ENCODE peak calls at places on chromosomes 4 and X, in seven cellular contexts. One of them, this sample, is unnamed.

GRCh38 chr4:173735585-173735984 is 205.6 kb upstream of the HAND2 start:
- DNase-seq in transverse colon: no peak
- DNase-seq in lung: no peak
- DNase-seq in adrenal gland: no peak
- DNase-seq in cardiac muscle cell: no peak
- DNase-seq in breast epithelium: no peak
- DNase-seq in suprapubic skin: no peak
- DNase-seq in this sample: no peak

GRCh38 chrX:13112499-13112898 is 68.1 kb upstream of the FAM9C start:
- DNase-seq in transverse colon: no peak
- DNase-seq in lung: no peak
- DNase-seq in adrenal gland: no peak
- DNase-seq in cardiac muscle cell: no peak
- DNase-seq in breast epithelium: no peak
- DNase-seq in suprapubic skin: no peak
- DNase-seq in this sample: no peak

GRCh38 chr4:88533088-88533790 is 9.7 kb upstream of the PYURF start:
- DNase-seq in transverse colon: no peak
- DNase-seq in lung: no peak
- DNase-seq in adrenal gland: no peak
- DNase-seq in cardiac muscle cell: no peak
- DNase-seq in breast epithelium: no peak
- DNase-seq in suprapubic skin: no peak
- DNase-seq in this sample: peak; percentile 24

GRCh38 chr4:170672571-170672970 is 582.8 kb upstream of the AADAT start:
- DNase-seq in transverse colon: no peak
- DNase-seq in lung: no peak
- DNase-seq in adrenal gland: no peak
- DNase-seq in cardiac muscle cell: no peak
- DNase-seq in breast epithelium: no peak
- DNase-seq in suprapubic skin: no peak
- DNase-seq in this sample: peak; percentile 11

GRCh38 chr4:74996996-74997395 is 64.1 kb downstream of the PARM1 start:
- DNase-seq in transverse colon: no peak
- DNase-seq in lung: no peak
- DNase-seq in adrenal gland: no peak
- DNase-seq in cardiac muscle cell: no peak
- DNase-seq in breast epithelium: no peak
- DNase-seq in suprapubic skin: no peak
- DNase-seq in this sample: no peak

GRCh38 chr4:19402666-19403065 is 849.0 kb upstream of the SLIT2 start:
- DNase-seq in transverse colon: no peak
- DNase-seq in lung: no peak
- DNase-seq in adrenal gland: no peak
- DNase-seq in cardiac muscle cell: no peak
- DNase-seq in breast epithelium: no peak
- DNase-seq in suprapubic skin: no peak
- DNase-seq in this sample: no peak

GRCh38 chr4:105186701-105187158 is 40.1 kb downstream of the TET2 start:
- DNase-seq in transverse colon: no peak
- DNase-seq in lung: no peak
- DNase-seq in adrenal gland: peak; percentile 55
- DNase-seq in cardiac muscle cell: no peak
- DNase-seq in breast epithelium: no peak
- DNase-seq in suprapubic skin: no peak
- DNase-seq in this sample: no peak

GRCh38 chr4:137755033-137755471 is 222.8 kb upstream of the PCDH18 start:
- DNase-seq in transverse colon: no peak
- DNase-seq in lung: no peak
- DNase-seq in adrenal gland: no peak
- DNase-seq in cardiac muscle cell: no peak
- DNase-seq in breast epithelium: no peak
- DNase-seq in suprapubic skin: no peak
- DNase-seq in this sample: peak; percentile 10

GRCh38 chrX:73214366-73215094 is at the start of gene NAP1L2:
- DNase-seq in transverse colon: peak; percentile 26
- DNase-seq in lung: no peak
- DNase-seq in adrenal gland: peak; percentile 45
- DNase-seq in cardiac muscle cell: peak; percentile 62
- DNase-seq in breast epithelium: peak; percentile 26
- DNase-seq in suprapubic skin: no peak
- DNase-seq in this sample: no peak

GRCh38 chr4:63226236-63226635 is 1183.0 kb downstream of the TECRL start:
- DNase-seq in transverse colon: no peak
- DNase-seq in lung: no peak
- DNase-seq in adrenal gland: no peak
- DNase-seq in cardiac muscle cell: no peak
- DNase-seq in breast epithelium: no peak
- DNase-seq in suprapubic skin: no peak
- DNase-seq in this sample: no peak

GRCh38 chrX:28205905-28206304 is 224.7 kb upstream of the DCAF8L1 start:
- DNase-seq in transverse colon: no peak
- DNase-seq in lung: no peak
- DNase-seq in adrenal gland: no peak
- DNase-seq in cardiac muscle cell: no peak
- DNase-seq in breast epithelium: no peak
- DNase-seq in suprapubic skin: no peak
- DNase-seq in this sample: no peak

GRCh38 chr4:53855886-53856260 is 208.5 kb downstream of the CHIC2 start:
- DNase-seq in transverse colon: no peak
- DNase-seq in lung: no peak
- DNase-seq in adrenal gland: no peak
- DNase-seq in cardiac muscle cell: no peak
- DNase-seq in breast epithelium: no peak
- DNase-seq in suprapubic skin: no peak
- DNase-seq in this sample: peak; percentile 58

GRCh38 chrX:43958529-43958928 is 14.7 kb downstream of the NDP start:
- DNase-seq in transverse colon: peak; percentile 12
- DNase-seq in lung: no peak
- DNase-seq in adrenal gland: peak; percentile 40
- DNase-seq in cardiac muscle cell: peak; percentile 68
- DNase-seq in breast epithelium: no peak
- DNase-seq in suprapubic skin: no peak
- DNase-seq in this sample: peak; percentile 34

GRCh38 chrX:153297376-153297775 is 24.2 kb downstream of the PNMA6F start:
- DNase-seq in transverse colon: no peak
- DNase-seq in lung: no peak
- DNase-seq in adrenal gland: no peak
- DNase-seq in cardiac muscle cell: no peak
- DNase-seq in breast epithelium: no peak
- DNase-seq in suprapubic skin: no peak
- DNase-seq in this sample: no peak

GRCh38 chr4:142480244-142480643 is 365.9 kb downstream of the INPP4B start:
- DNase-seq in transverse colon: no peak
- DNase-seq in lung: no peak
- DNase-seq in adrenal gland: no peak
- DNase-seq in cardiac muscle cell: peak; percentile 32
- DNase-seq in breast epithelium: no peak
- DNase-seq in suprapubic skin: no peak
- DNase-seq in this sample: no peak

GRCh38 chr4:39302901-39303300 is 63.3 kb downstream of the RFC1 start:
- DNase-seq in transverse colon: no peak
- DNase-seq in lung: no peak
- DNase-seq in adrenal gland: no peak
- DNase-seq in cardiac muscle cell: no peak
- DNase-seq in breast epithelium: no peak
- DNase-seq in suprapubic skin: no peak
- DNase-seq in this sample: no peak

GRCh38 chrX:134636859-134637258 is 21.4 kb downstream of the PLAC1 start:
- DNase-seq in transverse colon: no peak
- DNase-seq in lung: no peak
- DNase-seq in adrenal gland: no peak
- DNase-seq in cardiac muscle cell: no peak
- DNase-seq in breast epithelium: no peak
- DNase-seq in suprapubic skin: no peak
- DNase-seq in this sample: no peak

DNA sequence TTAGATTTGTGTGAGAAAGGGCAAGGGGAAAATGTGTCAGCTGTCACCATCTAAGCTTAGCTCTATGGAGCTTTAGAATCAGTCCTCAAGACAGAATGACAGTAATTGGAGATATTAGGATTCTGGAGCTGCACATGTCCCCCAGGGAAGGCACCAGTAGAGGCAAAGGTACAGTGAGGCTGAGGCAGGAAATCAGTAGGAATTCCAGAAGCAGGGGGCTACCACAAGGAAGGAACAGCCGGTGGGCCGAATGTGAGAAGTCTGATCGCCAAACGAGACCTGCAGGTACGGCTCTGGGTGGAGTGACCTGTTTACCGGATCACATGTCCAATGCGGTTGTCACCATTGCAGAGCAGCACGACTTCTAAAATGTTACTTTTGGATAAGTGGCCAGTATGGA is 52.6 kb downstream of the RNF150 start:
- DNase-seq in transverse colon: no peak
- DNase-seq in lung: no peak
- DNase-seq in adrenal gland: no peak
- DNase-seq in cardiac muscle cell: no peak
- DNase-seq in breast epithelium: no peak
- DNase-seq in suprapubic skin: no peak
- DNase-seq in this sample: no peak
- H3K27ac ChIP-seq in transverse colon: no peak overlapping the region
- H3K27ac ChIP-seq in lung: no peak overlapping the region
- H3K27ac ChIP-seq in adrenal gland: no peak overlapping the region
- H3K27ac ChIP-seq in cardiac muscle cell: no peak overlapping the region
- H3K27ac ChIP-seq in breast epithelium: no peak overlapping the region
- H3K27ac ChIP-seq in suprapubic skin: no peak overlapping the region
- H3K27ac ChIP-seq in this sample: no peak overlapping the region

GRCh38 chr4:176307591-176307920 is 12.2 kb upstream of the SPCS3 start:
- DNase-seq in transverse colon: no peak
- DNase-seq in lung: no peak
- DNase-seq in adrenal gland: no peak
- DNase-seq in cardiac muscle cell: no peak
- DNase-seq in breast epithelium: no peak
- DNase-seq in suprapubic skin: no peak
- DNase-seq in this sample: no peak
- TF ChIP-seq CTCF in transverse colon: no peak
- TF ChIP-seq CTCF in lung: no peak
- TF ChIP-seq CTCF in adrenal gland: no peak
- TF ChIP-seq CTCF in cardiac muscle cell: no peak
- TF ChIP-seq CTCF in breast epithelium: no peak
- TF ChIP-seq CTCF in suprapubic skin: no peak
- TF ChIP-seq CTCF in this sample: no peak

GRCh38 chrX:107738272-107738671 is 37.3 kb downstream of the TSC22D3 start:
- DNase-seq in transverse colon: no peak
- DNase-seq in lung: no peak
- DNase-seq in adrenal gland: peak; percentile 57
- DNase-seq in cardiac muscle cell: no peak
- DNase-seq in breast epithelium: no peak
- DNase-seq in suprapubic skin: no peak
- DNase-seq in this sample: no peak
- H3K9me3 ChIP-seq in transverse colon: no peaks in the 10 kb centered on the region
- H3K9me3 ChIP-seq in lung: no peaks in the 10 kb centered on the region
- H3K9me3 ChIP-seq in adrenal gland: no peaks in the 10 kb centered on the region
- H3K9me3 ChIP-seq in cardiac muscle cell: no peaks in the 10 kb centered on the region
- H3K9me3 ChIP-seq in breast epithelium: no peaks in the 10 kb centered on the region
- H3K9me3 ChIP-seq in suprapubic skin: no peaks in the 10 kb centered on the region
- H3K9me3 ChIP-seq in this sample: no peaks in the 10 kb centered on the region

GRCh38 chr4:785332-786073 is 40.4 kb downstream of the CPLX1 start:
- DNase-seq in transverse colon: no peak
- DNase-seq in lung: no peak
- DNase-seq in adrenal gland: peak; percentile 13
- DNase-seq in cardiac muscle cell: no peak
- DNase-seq in breast epithelium: no peak
- DNase-seq in suprapubic skin: no peak
- DNase-seq in this sample: no peak

GRCh38 chr4:781493-782216 is 44.3 kb downstream of the CPLX1 start:
- DNase-seq in transverse colon: peak; percentile 99
- DNase-seq in lung: peak; percentile 99
- DNase-seq in adrenal gland: peak; percentile 99
- DNase-seq in cardiac muscle cell: peak; percentile 99
- DNase-seq in breast epithelium: peak; percentile 100
- DNase-seq in suprapubic skin: peak; percentile 99
- DNase-seq in this sample: peak; percentile 97

GRCh38 chr4:780730-781492 is 45.0 kb downstream of the CPLX1 start:
- DNase-seq in transverse colon: no peak
- DNase-seq in lung: no peak
- DNase-seq in adrenal gland: peak; percentile 41
- DNase-seq in cardiac muscle cell: no peak
- DNase-seq in breast epithelium: no peak
- DNase-seq in suprapubic skin: no peak
- DNase-seq in this sample: no peak

GRCh38 chr4:784401-785331 is 41.3 kb downstream of the CPLX1 start:
- DNase-seq in transverse colon: no peak
- DNase-seq in lung: no peak
- DNase-seq in adrenal gland: peak; percentile 15
- DNase-seq in cardiac muscle cell: no peak
- DNase-seq in breast epithelium: no peak
- DNase-seq in suprapubic skin: no peak
- DNase-seq in this sample: no peak

DNA sequence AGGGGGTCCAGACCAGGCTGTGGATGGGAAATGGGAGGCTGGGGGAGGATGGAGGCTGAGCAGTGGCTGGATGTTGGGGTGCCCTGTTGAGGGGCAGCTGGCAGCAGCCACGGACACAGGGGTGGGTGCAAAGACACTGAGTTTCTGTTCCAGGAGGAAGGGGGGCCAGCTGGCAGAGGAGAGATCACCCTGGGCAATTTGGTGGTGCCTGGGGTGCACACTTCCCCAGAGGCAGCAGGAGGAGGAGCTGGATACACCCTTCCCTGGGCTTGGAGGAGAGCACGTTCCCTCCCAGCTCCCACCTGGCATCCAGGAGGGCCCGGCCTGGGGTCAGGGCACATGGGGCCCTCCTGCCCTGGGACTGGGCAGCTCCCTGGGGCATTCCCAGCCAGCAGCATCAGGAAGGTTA is 42.8 kb downstream of the CPLX1 start:
- DNase-seq in transverse colon: no peak
- DNase-seq in lung: no peak
- DNase-seq in adrenal gland: peak; percentile 16
- DNase-seq in cardiac muscle cell: no peak
- DNase-seq in breast epithelium: no peak
- DNase-seq in suprapubic skin: no peak
- DNase-seq in this sample: no peak
- H3K27ac ChIP-seq in transverse colon: peak overlapping the region; percentile 94
- H3K27ac ChIP-seq in lung: peak overlapping the region; percentile 68
- H3K27ac ChIP-seq in adrenal gland: peak overlapping the region; percentile 98
- H3K27ac ChIP-seq in cardiac muscle cell: no peak overlapping the region
- H3K27ac ChIP-seq in breast epithelium: peak overlapping the region; percentile 95
- H3K27ac ChIP-seq in suprapubic skin: peak overlapping the region; percentile 94
- H3K27ac ChIP-seq in this sample: no peak overlapping the region

GRCh38 chrX:108165349-108166111 is 74.0 kb downstream of the ATG4A start:
- DNase-seq in transverse colon: no peak
- DNase-seq in lung: no peak
- DNase-seq in adrenal gland: peak; percentile 17
- DNase-seq in cardiac muscle cell: peak; percentile 67
- DNase-seq in breast epithelium: no peak
- DNase-seq in suprapubic skin: no peak
- DNase-seq in this sample: peak; percentile 4
- TF ChIP-seq CTCF in transverse colon: no peak
- TF ChIP-seq CTCF in lung: no peak
- TF ChIP-seq CTCF in adrenal gland: no peak
- TF ChIP-seq CTCF in cardiac muscle cell: peak; percentile 55
- TF ChIP-seq CTCF in breast epithelium: no peak
- TF ChIP-seq CTCF in suprapubic skin: no peak
- TF ChIP-seq CTCF in this sample: peak; percentile 60

DNA sequence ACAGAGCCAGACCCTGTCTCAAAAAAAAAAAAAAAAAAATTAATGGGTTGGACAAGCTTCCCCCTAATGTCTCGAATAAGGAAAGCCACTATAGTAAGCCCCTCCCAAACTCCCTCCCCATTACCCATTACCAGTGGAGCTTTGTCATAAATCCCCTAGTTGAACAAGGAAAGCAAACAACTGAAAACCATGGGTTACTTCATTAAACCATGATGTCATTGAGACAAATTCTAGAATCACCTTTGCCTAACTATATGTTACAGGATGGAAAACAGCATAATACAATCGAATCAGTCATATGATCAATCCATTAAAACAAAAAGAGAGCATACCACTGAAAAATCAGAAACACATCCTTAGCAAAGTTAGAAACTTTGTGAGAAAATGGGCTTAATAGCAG is 8.2 kb downstream of the ARAP2 start:
- DNase-seq in transverse colon: no peak
- DNase-seq in lung: no peak
- DNase-seq in adrenal gland: no peak
- DNase-seq in cardiac muscle cell: no peak
- DNase-seq in breast epithelium: no peak
- DNase-seq in suprapubic skin: no peak
- DNase-seq in this sample: no peak
- H3K9me3 ChIP-seq in transverse colon: no peaks in the 10 kb centered on the region
- H3K9me3 ChIP-seq in lung: no peaks in the 10 kb centered on the region
- H3K9me3 ChIP-seq in adrenal gland: no peaks in the 10 kb centered on the region
- H3K9me3 ChIP-seq in cardiac muscle cell: no peaks in the 10 kb centered on the region
- H3K9me3 ChIP-seq in breast epithelium: no peaks in the 10 kb centered on the region
- H3K9me3 ChIP-seq in suprapubic skin: no peaks in the 10 kb centered on the region
- H3K9me3 ChIP-seq in this sample: no peaks in the 10 kb centered on the region

This sample was measured in AG04450.